ENCODE peak calls at places on chromosomes 7 and 10, in nine cellular contexts. T is fibroblast of lung, W is transverse colon, L is right atrium auricular region, V is foreskin keratinocyte, O is HepG2, E is HCT116, X is Caco-2, J is cardiac muscle cell. R is an unnamed sample.

GRCh38 chr7:114468844-114469243 is 54.2 kb downstream of the FOXP2 start:
- DNase-seq in O (no peak), W (no peak), X (no peak), E (no peak), J (no peak), V (no peak), T (peak; percentile 30), L (no peak), R (no peak)

GRCh38 chr10:50567384-50567783 is 56.4 kb downstream of the SGMS1 start:
- DNase-seq in X (no peak), V (no peak), O (no peak), T (no peak), W (no peak), L (no peak), E (no peak), J (no peak), R (no peak)

GRCh38 chr7:29548823-29549222 is 14.8 kb upstream of the PRR15 start:
- DNase-seq in J (no peak), E (no peak), L (no peak), T (no peak), W (no peak), X (no peak), V (no peak), O (no peak), R (no peak)

GRCh38 chr7:4934419-4935025 is 24.5 kb downstream of the MMD2 start:
- DNase-seq in L (no peak), T (no peak), E (no peak), J (no peak), O (no peak), V (no peak), X (no peak), W (no peak), R (no peak)

GRCh38 chr10:119444866-119445265 is 97.7 kb downstream of the RGS10 start:
- DNase-seq in V (no peak), W (no peak), X (no peak), J (no peak), T (no peak), E (no peak), L (no peak), O (no peak), R (no peak)

GRCh38 chr10:101066890-101067355 is 5.1 kb downstream of the KAZALD1 start:
- DNase-seq in X (peak; percentile 59), V (no peak), E (no peak), T (no peak), J (peak; percentile 31), L (no peak), W (no peak), O (no peak), R (no peak)

GRCh38 chr7:157979631-157980340 is 607.8 kb downstream of the PTPRN2 start:
- DNase-seq in J (no peak), L (no peak), V (no peak), T (no peak), O (no peak), E (no peak), W (no peak), X (no peak), R (no peak)

GRCh38 chr10:50990568-50991495 is 83.5 kb upstream of the PRKG1 start:
- DNase-seq in W (peak; percentile 61), V (peak; percentile 61), O (no peak), E (peak; percentile 45), J (peak; percentile 74), L (peak; percentile 83), T (peak; percentile 73), X (no peak), R (no peak)

GRCh38 chr10:84944187-84944586 is 615.8 kb downstream of the CCSER2 start:
- DNase-seq in J (no peak), O (no peak), T (no peak), X (no peak), V (no peak), W (no peak), E (no peak), L (no peak), R (no peak)

GRCh38 chr7:69684955-69685631 is 86.8 kb downstream of the AUTS2 start:
- DNase-seq in O (no peak), X (no peak), V (no peak), L (no peak), J (no peak), W (no peak), E (no peak), T (no peak), R (no peak)

GRCh38 chr10:93115661-93116383 is 42.1 kb downstream of the CYP26A1 start:
- DNase-seq in W (peak; percentile 75), E (peak; percentile 74), T (peak; percentile 20), V (peak; percentile 23), L (peak; percentile 68), O (peak; percentile 63), X (peak; percentile 75), J (peak; percentile 64), R (peak; percentile 15)

GRCh38 chr7:158120751-158121150 is 466.9 kb downstream of the PTPRN2 start:
- DNase-seq in W (no peak), X (no peak), E (no peak), O (no peak), T (no peak), J (no peak), V (no peak), L (no peak), R (no peak)

GRCh38 chr7:116876664-116877442 is 14.5 kb downstream of the CAPZA2 start:
- DNase-seq in T (peak; percentile 21), X (peak; percentile 55), J (peak; percentile 79), E (no peak), L (peak; percentile 79), V (no peak), W (peak; percentile 55), O (no peak), R (no peak)

GRCh38 chr7:4302203-4302905 is 379.7 kb upstream of the FOXK1 start:
- DNase-seq in J (no peak), E (no peak), O (no peak), T (no peak), L (peak; percentile 30), W (no peak), X (no peak), V (no peak), R (no peak)

GRCh38 chr7:138030679-138031351 is 28.9 kb upstream of the CREB3L2 start:
- DNase-seq in T (peak; percentile 27), J (no peak), L (no peak), W (no peak), O (no peak), E (no peak), V (no peak), X (no peak), R (no peak)

GRCh38 chr7:138029126-138029525 is 27.2 kb upstream of the CREB3L2 start:
- DNase-seq in J (no peak), X (no peak), L (no peak), V (no peak), O (no peak), W (no peak), T (no peak), E (no peak), R (no peak)

GRCh38 chr7:138032775-138033174 is 30.9 kb upstream of the CREB3L2 start:
- DNase-seq in V (no peak), X (no peak), E (no peak), W (no peak), T (peak; percentile 63), O (no peak), J (no peak), L (no peak), R (no peak)

GRCh38 chr7:138032186-138032585 is 30.3 kb upstream of the CREB3L2 start:
- DNase-seq in T (peak; percentile 48), V (no peak), O (no peak), X (no peak), W (no peak), J (no peak), L (no peak), E (no peak), R (no peak)

DNA sequence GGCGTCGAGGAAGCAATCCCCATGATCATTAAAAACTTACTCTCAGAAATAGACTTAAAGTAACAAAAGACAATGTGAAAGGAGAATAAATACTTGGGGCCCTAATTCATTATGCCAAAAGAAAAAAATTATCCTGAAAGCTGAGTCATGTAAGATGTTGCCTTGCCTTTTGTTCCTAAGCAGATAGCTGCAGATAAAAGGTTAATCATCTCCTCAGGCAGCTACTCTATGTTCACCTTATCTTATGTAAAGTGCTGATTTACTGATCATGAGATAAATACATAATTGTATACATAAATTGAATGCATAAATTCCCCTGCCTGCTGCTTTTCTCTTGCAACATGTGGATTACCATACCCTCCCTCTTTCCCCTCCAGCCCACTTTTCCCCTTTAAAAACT is 28.1 kb upstream of the CREB3L2 start:
- DNase-seq in V (peak; percentile 30), O (no peak), X (no peak), T (peak; percentile 27), L (no peak), J (no peak), E (no peak), W (no peak), R (no peak)
- H3K4me1 ChIP-seq in V (no peaks in the 10 kb centered on the region), O (peaks cover 9% of the 10 kb centered on the region), X (peaks cover 41% of the 10 kb centered on the region), T (no peaks in the 10 kb centered on the region), L (no peaks in the 10 kb centered on the region), J (no peaks in the 10 kb centered on the region), E (no peaks in the 10 kb centered on the region), W (no peaks in the 10 kb centered on the region), R (no peaks in the 10 kb centered on the region)

GRCh38 chr7:86965727-86966120 is 93.7 kb downstream of the ELAPOR2 start:
- DNase-seq in X (no peak), L (no peak), J (no peak), O (no peak), E (no peak), T (no peak), W (no peak), V (no peak), R (no peak)
- TF ChIP-seq CTCF in X (no peak), L (no peak), J (no peak), O (no peak), E (no peak), T (no peak), W (no peak), V (no peak), R (no peak)

DNA sequence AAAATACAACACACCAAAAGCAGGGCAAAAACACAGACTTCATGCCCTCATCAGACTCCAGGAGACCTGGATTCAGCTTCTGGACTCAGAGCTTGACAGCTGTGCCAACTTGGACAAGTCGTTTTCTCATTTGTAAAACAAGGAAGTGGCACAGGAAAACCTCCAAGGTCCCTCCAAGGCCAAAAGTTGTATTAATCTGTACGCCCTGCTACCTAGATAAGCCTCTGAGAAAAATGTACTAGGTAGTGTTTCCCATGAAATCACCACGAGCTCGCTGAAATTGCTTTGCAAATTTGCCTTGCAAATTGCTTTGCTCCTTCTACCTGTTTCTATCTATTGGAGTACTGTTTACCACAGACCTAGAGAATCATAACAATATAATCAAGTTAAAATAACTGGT is 157.9 kb upstream of the CHST15 start:
- DNase-seq in J (no peak), L (no peak), T (no peak), E (no peak), W (no peak), V (no peak), O (no peak), X (no peak), R (no peak)
- H3K4me1 ChIP-seq in J (no peaks in the 10 kb centered on the region), L (no peaks in the 10 kb centered on the region), T (no peaks in the 10 kb centered on the region), E (no peaks in the 10 kb centered on the region), W (no peaks in the 10 kb centered on the region), V (no peaks in the 10 kb centered on the region), O (peaks cover 8% of the 10 kb centered on the region), X (no peaks in the 10 kb centered on the region), R (no peaks in the 10 kb centered on the region)

DNA sequence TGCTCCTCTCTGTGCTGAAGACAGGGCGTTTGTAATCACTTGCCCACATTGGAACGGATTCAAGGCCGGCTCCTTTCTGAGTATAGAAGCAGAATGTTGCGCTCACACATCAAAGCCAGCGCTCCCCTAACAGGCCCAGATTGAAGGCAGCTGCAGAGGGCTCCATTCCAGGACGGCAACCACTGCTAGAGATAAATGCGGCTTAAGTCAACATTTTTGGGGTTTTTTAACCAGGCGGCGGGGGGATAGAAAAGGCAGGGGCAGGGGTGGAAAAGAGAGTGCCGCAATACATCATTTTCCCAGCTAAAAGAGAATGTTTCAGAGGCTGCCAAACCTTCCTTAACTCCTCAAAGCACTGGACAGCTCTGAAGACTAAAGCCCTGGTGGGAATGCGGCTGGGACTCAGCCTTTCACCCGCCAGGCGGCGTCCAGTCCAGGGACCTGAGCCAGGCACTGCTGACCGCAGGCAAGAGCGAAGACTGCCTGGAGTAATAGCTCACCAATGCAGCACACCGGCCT is 189.6 kb downstream of the TNS3 start:
- DNase-seq in T (peak; percentile 98), V (no peak), W (no peak), L (peak; percentile 79), X (peak; percentile 8), J (no peak), E (no peak), O (no peak), R (no peak)
- TF ChIP-seq CTCF in T (peak; percentile 82), V (no peak), W (no peak), L (peak; percentile 43), X (no peak), J (peak; percentile 83), E (no peak), O (no peak), R (no peak)